ENCODE peak calls at places on chromosomes 11 and 22, in seven cellular contexts. T is A549, I is PC-9, D is fibroblast of the aortic adventitia, G is fibroblast of mammary gland, O is HepG2, E is GM06990. Z is an unnamed sample.

GRCh38 chr11:121104223-121104831 is 3.3 kb downstream of the TECTA start:
- DNase-seq in D (no peak), O (no peak), E (no peak), T (no peak), G (no peak), I (no peak), Z (no peak)

GRCh38 chr22:48957311-48957986 is 870.2 kb downstream of the BRD1 start:
- DNase-seq in G (no peak), I (no peak), D (no peak), T (no peak), O (no peak), E (no peak), Z (no peak)

GRCh38 chr11:122440783-122441701 is 214.5 kb upstream of the UBASH3B start:
- DNase-seq in G (no peak), D (peak), E (no peak), O (no peak), I (no peak), T (peak), Z (no peak)

GRCh38 chr11:6606471-6607189 is 3.1 kb downstream of the ILK start:
- DNase-seq in I (peak), O (peak), T (peak), G (peak), D (peak), E (peak), Z (peak)

GRCh38 chr11:10742460-10743208 is 8.4 kb upstream of the CTR9 start:
- DNase-seq in T (no peak), I (peak), O (no peak), E (peak), D (peak), G (peak), Z (no peak)

GRCh38 chr22:49243335-49243734 is 584.3 kb downstream of the BRD1 start:
- DNase-seq in E (no peak), G (no peak), D (no peak), O (no peak), I (no peak), T (no peak), Z (no peak)

GRCh38 chr11:2564008-2564530 is 119.3 kb downstream of the KCNQ1 start:
- DNase-seq in E (no peak), G (no peak), D (no peak), O (no peak), T (no peak), I (no peak), Z (no peak)

GRCh38 chr11:72700026-72700610 is 25.9 kb upstream of the PDE2A start:
- DNase-seq in T (no peak), D (peak), O (no peak), I (no peak), G (peak), E (no peak), Z (no peak)

GRCh38 chr11:39570526-39570925 is 1888.9 kb downstream of the LRRC4C start:
- DNase-seq in I (no peak), O (no peak), E (no peak), D (no peak), G (no peak), T (no peak), Z (no peak)

GRCh38 chr22:19663821-19664325 is 50.4 kb upstream of the SEPTIN5 start:
- DNase-seq in O (no peak), T (no peak), I (no peak), E (no peak), G (peak), D (peak), Z (no peak)

GRCh38 chr11:8357505-8357888 is 93.8 kb upstream of the LMO1 start:
- DNase-seq in T (no peak), D (no peak), O (no peak), E (no peak), I (no peak), G (no peak), Z (no peak)

GRCh38 chr11:34641981-34642380 is 21.1 kb downstream of the EHF start:
- DNase-seq in D (no peak), G (no peak), I (peak), O (no peak), T (no peak), E (no peak), Z (no peak)

GRCh38 chr11:134731562-134731961 is 319.5 kb upstream of the B3GAT1 start:
- DNase-seq in O (no peak), T (no peak), D (no peak), G (no peak), I (no peak), E (no peak), Z (no peak)

GRCh38 chr22:34057726-34058125 is 137.4 kb upstream of the LARGE1 start:
- DNase-seq in T (no peak), O (no peak), I (no peak), G (no peak), E (no peak), D (no peak), Z (no peak)

DNA sequence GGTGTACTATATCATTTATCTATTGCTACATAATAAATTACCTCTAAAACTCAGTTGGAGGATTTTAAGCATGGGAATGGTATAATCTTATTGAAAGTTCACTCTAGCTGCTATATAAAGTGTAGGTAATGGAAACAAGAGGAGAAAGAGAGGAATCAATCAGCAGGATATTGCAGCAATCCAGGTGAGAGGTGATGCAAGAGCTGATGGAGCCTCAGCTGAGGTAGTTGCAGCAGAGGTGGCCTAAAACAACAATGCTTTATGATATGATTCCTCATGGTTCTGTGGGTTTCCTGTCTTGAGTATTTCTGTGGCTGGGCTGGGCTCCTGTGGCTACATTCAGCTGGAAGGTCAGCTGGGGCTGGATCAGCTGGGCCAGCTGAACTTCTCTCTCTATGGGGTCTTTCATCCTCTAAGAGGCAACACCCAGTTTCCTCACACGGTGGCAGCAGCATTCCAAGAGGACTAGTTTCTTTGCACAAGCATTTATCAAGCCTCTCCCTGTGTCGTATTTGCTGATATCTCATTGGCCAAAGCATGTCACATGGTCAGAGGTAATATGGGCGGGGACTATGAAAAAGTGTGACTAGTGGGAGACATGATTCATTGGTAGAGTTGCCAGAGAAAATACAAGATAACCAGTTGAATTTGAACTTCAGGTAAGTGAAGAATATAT is 135.4 kb upstream of the LARGE1 start:
- DNase-seq in E (peak), G (no peak), T (peak), D (no peak), I (no peak), O (peak), Z (no peak)
- TF ChIP-seq CTCF in E (peak), G (no peak), T (no peak), D (no peak), I (peak), O (peak), Z (no peak)

DNA sequence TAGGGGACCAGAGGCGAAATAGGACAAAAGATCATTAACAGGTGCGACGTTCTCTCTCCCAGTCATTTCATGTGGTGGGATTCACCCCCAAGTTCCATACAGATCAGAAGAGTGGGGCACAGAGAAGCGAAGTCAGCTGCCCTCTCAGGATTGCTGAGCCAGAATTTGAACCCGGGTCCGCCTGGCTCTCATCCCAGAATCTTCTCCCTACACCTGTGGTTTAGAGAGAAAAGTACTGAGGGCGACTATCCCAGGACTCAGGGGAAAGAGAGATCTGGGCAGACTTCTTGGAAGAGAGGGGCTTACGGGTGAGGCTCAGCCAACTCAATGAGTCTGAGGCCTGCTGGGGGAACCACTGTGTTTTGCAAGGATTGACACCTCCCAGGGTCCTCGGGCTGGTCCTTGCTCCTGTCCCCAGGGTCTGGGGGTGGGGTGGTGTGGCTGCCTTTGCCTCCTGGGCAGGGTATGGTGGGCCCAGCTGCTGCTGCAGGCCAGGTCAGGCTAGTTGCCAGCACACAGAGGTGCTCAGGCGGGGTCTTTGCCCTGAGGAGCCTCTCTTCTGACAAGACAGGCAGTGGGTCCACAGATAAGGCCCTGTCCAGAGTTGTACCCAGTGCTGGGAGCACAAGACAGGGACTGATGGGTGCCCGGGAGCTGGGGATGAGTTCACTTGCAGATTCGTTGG is 1.1 kb downstream of the CAPN5 start:
- DNase-seq in O (no peak), E (no peak), G (no peak), T (no peak), I (no peak), D (no peak), Z (no peak)
- H3K4me3 ChIP-seq in O (peak), E (no peak), G (peak), T (peak), I (no peak), D (peak), Z (peak)

GRCh38 chr22:27372364-27372763 is 429.2 kb downstream of the MN1 start:
- DNase-seq in T (no peak), G (no peak), D (no peak), O (no peak), E (no peak), I (no peak), Z (no peak)

GRCh38 chr22:27370281-27370680 is 431.3 kb downstream of the MN1 start:
- DNase-seq in I (no peak), T (no peak), G (no peak), E (no peak), O (no peak), D (no peak), Z (no peak)

GRCh38 chr22:27370987-27371386 is 430.6 kb downstream of the MN1 start:
- DNase-seq in D (no peak), G (no peak), O (no peak), I (no peak), T (no peak), E (no peak), Z (no peak)

GRCh38 chr22:27377501-27377900 is 424.1 kb downstream of the MN1 start:
- DNase-seq in G (no peak), D (no peak), E (no peak), I (peak), T (no peak), O (no peak), Z (peak)

GRCh38 chr22:27372969-27373670 is 428.4 kb downstream of the MN1 start:
- DNase-seq in G (no peak), O (peak), E (no peak), D (no peak), T (no peak), I (no peak), Z (peak)
- TF ChIP-seq CTCF in G (no peak), O (no peak), E (no peak), D (no peak), T (no peak), I (no peak), Z (no peak)

GRCh38 chr22:17131686-17132085 is 10.5 kb upstream of the TMEM121B start:
- DNase-seq in E (no peak), O (no peak), T (no peak), I (no peak), D (no peak), G (no peak), Z (no peak)
- H3K4me3 ChIP-seq in E (no peak), O (no peak), T (no peak), I (no peak), D (no peak), G (no peak), Z (no peak)

DNA sequence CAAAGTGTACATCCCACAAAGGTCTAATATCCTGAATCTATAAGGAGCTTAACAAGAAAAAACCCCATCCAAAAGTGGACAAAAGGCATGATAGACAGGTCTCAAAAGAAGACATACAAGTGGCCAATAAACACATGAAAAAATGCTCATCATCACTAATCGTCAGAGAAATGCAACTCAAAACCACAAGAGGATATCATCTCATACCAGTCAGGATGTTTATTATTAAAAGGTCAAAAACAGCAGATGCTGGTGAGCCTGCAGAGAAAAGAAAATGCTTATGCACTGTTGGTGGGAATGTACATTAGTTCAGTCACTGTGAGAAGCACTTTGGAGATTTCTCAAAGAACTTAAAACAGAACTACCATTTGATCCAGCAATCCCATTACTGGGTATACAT is 12.7 kb downstream of the LGALS12 start:
- DNase-seq in O (no peak), I (no peak), T (no peak), G (peak), D (no peak), E (no peak), Z (no peak)
- TF ChIP-seq CTCF in O (no peak), I (no peak), T (no peak), G (no peak), D (no peak), E (no peak), Z (no peak)

GRCh38 chr11:57585301-57585700 is 12.2 kb upstream of the SERPING1 start:
- DNase-seq in G (no peak), T (no peak), D (no peak), E (no peak), O (no peak), I (no peak), Z (no peak)

GRCh38 chr11:57586711-57587110 is 10.8 kb upstream of the SERPING1 start:
- DNase-seq in O (no peak), I (no peak), G (no peak), D (peak), E (no peak), T (no peak), Z (no peak)

GRCh38 chr11:57588038-57588710 is 9.3 kb upstream of the SERPING1 start:
- DNase-seq in I (no peak), O (no peak), T (no peak), G (no peak), E (no peak), D (no peak), Z (no peak)

DNA sequence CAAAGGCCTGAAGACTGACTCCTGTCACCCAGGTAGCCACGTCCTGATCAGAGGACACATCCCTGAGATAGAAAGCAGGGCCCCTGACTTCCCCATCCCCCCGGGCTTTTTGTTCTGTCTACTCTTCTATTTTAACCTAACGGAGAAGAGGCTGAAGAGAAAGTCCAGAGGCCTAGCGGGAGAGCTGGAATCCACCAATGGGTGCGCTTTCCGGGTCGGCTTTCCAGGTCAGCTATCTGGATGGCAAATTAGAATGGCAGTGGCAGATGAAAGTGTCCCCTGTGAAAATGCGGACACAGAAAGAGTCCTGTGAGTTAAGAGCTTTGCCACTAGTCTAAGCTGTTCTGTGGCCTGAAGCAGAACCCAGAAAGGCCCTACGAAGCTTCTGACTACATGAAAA is 13.1 kb upstream of the SERPING1 start:
- DNase-seq in G (no peak), E (no peak), T (no peak), I (no peak), O (no peak), D (no peak), Z (no peak)
- H3K4me3 ChIP-seq in G (no peak), E (no peak), T (no peak), I (no peak), O (peak), D (no peak), Z (no peak)

DNA sequence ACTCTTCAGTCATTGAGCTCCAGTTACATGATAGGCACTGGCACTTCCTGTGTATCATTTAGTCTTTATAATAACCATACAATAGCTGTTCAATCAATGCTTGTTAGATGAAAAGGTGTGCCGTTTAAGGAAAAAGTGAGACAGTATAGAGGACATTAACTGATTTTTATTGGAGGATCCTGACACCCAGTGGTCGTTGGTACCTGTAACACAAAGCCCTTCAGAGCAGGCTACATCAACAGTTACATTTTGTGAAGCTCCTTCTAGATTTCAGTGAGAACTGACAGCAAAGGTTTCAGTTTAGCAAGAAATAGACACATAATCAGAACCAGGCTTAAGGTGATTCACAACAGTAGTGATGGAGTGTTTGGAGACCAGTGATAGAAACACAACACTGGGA is 44.2 kb downstream of the CCDC81 start:
- DNase-seq in O (no peak), G (peak), T (peak), I (no peak), E (no peak), D (peak), Z (no peak)
- TF ChIP-seq CTCF in O (peak), G (peak), T (no peak), I (peak), E (peak), D (peak), Z (peak)

GRCh38 chr22:42964994-42965699 is 49.8 kb downstream of the PACSIN2 start:
- DNase-seq in I (peak), E (no peak), G (peak), T (no peak), D (no peak), O (peak), Z (no peak)
- H3K4me3 ChIP-seq in I (no peak), E (no peak), G (no peak), T (no peak), D (no peak), O (no peak), Z (no peak)

Z was measured in LNCaP clone FGC.